ENCODE peak calls at places on chromosomes 16 and 17, in seven cellular contexts. H is colonic mucosa, N is endothelial cell, R is adrenal gland, P is transverse colon, K is fibroblast of lung, J is GM23338. X is an unnamed sample.

GRCh38 chr17:70074991-70075390 is at the start of gene KCNJ16:
- DNase-seq in H (peak; percentile 61), N (no peak), R (no peak), P (peak; percentile 43), K (no peak), J (no peak), X (no peak)

GRCh38 chr16:55568151-55568693 is 1.7 kb downstream of the CAPNS2 start:
- DNase-seq in H (no peak), N (no peak), R (no peak), P (no peak), K (no peak), J (no peak), X (no peak)

GRCh38 chr16:12211870-12212690 is 235.5 kb downstream of the SNX29 start:
- DNase-seq in H (no peak), N (no peak), R (no peak), P (no peak), K (no peak), J (no peak), X (no peak)

GRCh38 chr17:53150101-53150698 is 672.5 kb upstream of the KIF2B start:
- DNase-seq in H (no peak), N (no peak), R (no peak), P (no peak), K (no peak), J (peak; percentile 67), X (no peak)

GRCh38 chr16:14029658-14030057 is 41.5 kb upstream of the MRTFB start:
- DNase-seq in H (no peak), N (no peak), R (no peak), P (no peak), K (no peak), J (no peak), X (no peak)

GRCh38 chr16:49589721-49590120 is 216.1 kb downstream of the C16orf78 start:
- DNase-seq in H (no peak), N (no peak), R (no peak), P (no peak), K (no peak), J (no peak), X (no peak)

GRCh38 chr17:81285179-81285878 is 9.8 kb downstream of the SLC38A10 start:
- DNase-seq in H (peak; percentile 50), N (peak; percentile 71), R (peak; percentile 80), P (peak; percentile 58), K (peak; percentile 34), J (no peak), X (no peak)

GRCh38 chr16:80285089-80285488 is 255.7 kb upstream of the DYNLRB2 start:
- DNase-seq in H (no peak), N (no peak), R (no peak), P (no peak), K (peak; percentile 93), J (no peak), X (no peak)

GRCh38 chr17:2192367-2193028 is 111.1 kb downstream of the SMG6 start:
- DNase-seq in H (no peak), N (no peak), R (no peak), P (peak; percentile 19), K (peak; percentile 100), J (no peak), X (no peak)

GRCh38 chr17:79415365-79415764 is 195.5 kb downstream of the RBFOX3 start:
- DNase-seq in H (no peak), N (no peak), R (no peak), P (no peak), K (no peak), J (no peak), X (no peak)

GRCh38 chr16:77780378-77780837 is 8.0 kb upstream of the VAT1L start:
- DNase-seq in H (no peak), N (no peak), R (peak; percentile 47), P (no peak), K (peak; percentile 99), J (no peak), X (no peak)

GRCh38 chr17:32569171-32570080 is 82.6 kb downstream of the CDK5R1 start:
- DNase-seq in H (no peak), N (no peak), R (no peak), P (no peak), K (no peak), J (no peak), X (no peak)

GRCh38 chr16:87702325-87702811 is 63.4 kb downstream of the KLHDC4 start:
- DNase-seq in H (no peak), N (peak; percentile 73), R (peak; percentile 11), P (peak; percentile 57), K (no peak), J (peak; percentile 83), X (no peak)

GRCh38 chr16:17461951-17462729 is 8.6 kb downstream of the XYLT1 start:
- DNase-seq in H (no peak), N (no peak), R (no peak), P (peak; percentile 38), K (no peak), J (peak; percentile 61), X (no peak)

GRCh38 chr16:56305956-56306565 is 114.8 kb downstream of the GNAO1 start:
- DNase-seq in H (no peak), N (no peak), R (no peak), P (no peak), K (peak; percentile 23), J (peak; percentile 3), X (no peak)

GRCh38 chr16:75227361-75228142 is 8.8 kb downstream of the CTRB1 start:
- DNase-seq in H (peak; percentile 17), N (no peak), R (no peak), P (no peak), K (no peak), J (peak; percentile 43), X (no peak)

GRCh38 chr17:67557921-67558320 is 159.8 kb upstream of the NOL11 start:
- DNase-seq in H (no peak), N (no peak), R (no peak), P (no peak), K (peak; percentile 12), J (no peak), X (no peak)

GRCh38 chr17:67557052-67557845 is 160.5 kb upstream of the NOL11 start:
- DNase-seq in H (no peak), N (no peak), R (no peak), P (no peak), K (no peak), J (no peak), X (no peak)

GRCh38 chr17:67558740-67559380 is 158.9 kb upstream of the NOL11 start:
- DNase-seq in H (no peak), N (no peak), R (peak; percentile 76), P (no peak), K (no peak), J (no peak), X (no peak)

GRCh38 chr17:67562036-67562435 is 155.7 kb upstream of the NOL11 start:
- DNase-seq in H (no peak), N (no peak), R (no peak), P (no peak), K (no peak), J (no peak), X (no peak)

DNA sequence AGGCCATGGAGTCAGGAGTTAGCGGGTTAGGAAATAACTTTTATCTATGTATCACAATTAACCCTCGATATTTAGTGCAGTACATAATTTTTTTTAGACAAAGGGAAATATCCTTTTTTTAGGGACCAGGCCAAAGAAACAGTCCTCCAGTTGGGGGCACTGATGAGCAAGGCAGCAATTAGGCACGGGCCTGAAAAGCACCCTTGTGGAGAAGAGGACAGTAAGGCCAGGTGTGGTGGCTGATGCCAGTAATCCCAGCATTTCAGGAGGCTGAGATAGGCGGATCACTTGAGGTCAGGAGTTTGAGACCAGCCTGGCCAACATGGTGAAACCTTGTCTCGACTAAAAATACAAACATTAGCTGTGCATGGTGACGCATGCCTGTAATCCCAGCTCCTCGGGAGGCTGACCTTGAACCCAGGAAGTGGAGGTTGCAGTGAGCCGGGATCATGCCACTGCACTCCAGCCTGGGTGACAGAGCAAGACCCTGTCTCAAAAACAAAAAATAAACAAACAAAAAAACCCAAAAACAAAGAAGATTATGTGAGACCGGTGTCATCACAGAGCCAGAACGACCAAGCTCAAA is 158.3 kb upstream of the NOL11 start:
- DNase-seq in H (no peak), N (no peak), R (peak; percentile 28), P (no peak), K (no peak), J (peak; percentile 57), X (no peak)
- TF ChIP-seq CTCF in H (peak; percentile 41), N (no peak), R (no peak), P (peak; percentile 30), K (no peak), J (peak; percentile 80), X (no peak)

GRCh38 chr17:45794840-45795239 is 10.7 kb downstream of the CRHR1 start:
- DNase-seq in H (no peak), N (peak; percentile 39), R (no peak), P (no peak), K (no peak), J (peak; percentile 64), X (no peak)
- TF ChIP-seq CTCF in H (no peak), N (no peak), R (no peak), P (no peak), K (no peak), J (peak; percentile 67), X (no peak)

GRCh38 chr16:16042076-16042475 is 92.7 kb downstream of the ABCC1 start:
- DNase-seq in H (no peak), N (no peak), R (peak; percentile 71), P (no peak), K (peak; percentile 91), J (no peak), X (peak; percentile 50)

GRCh38 chr16:16045311-16045710 is 95.9 kb downstream of the ABCC1 start:
- DNase-seq in H (no peak), N (no peak), R (no peak), P (no peak), K (no peak), J (no peak), X (no peak)

GRCh38 chr16:16047761-16048160 is 98.3 kb downstream of the ABCC1 start:
- DNase-seq in H (no peak), N (no peak), R (peak; percentile 61), P (no peak), K (no peak), J (no peak), X (no peak)

GRCh38 chr16:16048904-16049582 is 99.6 kb downstream of the ABCC1 start:
- DNase-seq in H (no peak), N (no peak), R (no peak), P (no peak), K (no peak), J (no peak), X (no peak)

GRCh38 chr16:16045879-16046278 is 96.5 kb downstream of the ABCC1 start:
- DNase-seq in H (no peak), N (peak; percentile 56), R (no peak), P (no peak), K (no peak), J (peak; percentile 89), X (no peak)
- TF ChIP-seq CTCF in H (no peak), N (peak; percentile 67), R (no peak), P (no peak), K (no peak), J (peak; percentile 89), X (no peak)

GRCh38 chr16:21302898-21303528 is 24.9 kb upstream of the CRYM start:
- DNase-seq in H (peak; percentile 50), N (no peak), R (no peak), P (peak; percentile 22), K (peak; percentile 72), J (no peak), X (no peak)

GRCh38 chr16:21300309-21301167 is 22.4 kb upstream of the CRYM start:
- DNase-seq in H (peak; percentile 100), N (peak; percentile 85), R (peak; percentile 99), P (peak; percentile 97), K (peak; percentile 99), J (peak; percentile 97), X (peak; percentile 91)

GRCh38 chr16:21301895-21302291 is 23.8 kb upstream of the CRYM start:
- DNase-seq in H (no peak), N (no peak), R (no peak), P (no peak), K (no peak), J (no peak), X (no peak)

GRCh38 chr16:21302454-21302853 is 24.4 kb upstream of the CRYM start:
- DNase-seq in H (peak; percentile 57), N (no peak), R (no peak), P (no peak), K (no peak), J (peak; percentile 43), X (no peak)

GRCh38 chr16:21301168-21301894 is 23.2 kb upstream of the CRYM start:
- DNase-seq in H (peak; percentile 93), N (peak; percentile 68), R (peak; percentile 68), P (peak; percentile 92), K (peak; percentile 65), J (peak; percentile 81), X (peak; percentile 71)
- TF ChIP-seq CTCF in H (no peak), N (no peak), R (peak; percentile 9), P (no peak), K (peak; percentile 21), J (peak; percentile 28), X (no peak)